ENCODE peak calls at places on chromosomes 7 and 10, in seven cellular contexts. E is M059J; X is neuronal stem cell; S is SK-MEL-5; F is activated CD4-positive, alpha-beta memory T cell treated with anti-CD3 and anti-CD28 coated beads, Interleukin-2, amount 10 ng/mL, durations not matched to agents 7 days and 5 days; M is memory B cell; W is uterus. L is an unnamed sample.

GRCh38 chr10:123965973-123966895 is 74.6 kb upstream of the CPXM2 start:
- DNase-seq in E (no peak), X (no peak), S (no peak), F (no peak), M (no peak), W (no peak), L (no peak)

GRCh38 chr10:113131611-113132330 is 181.7 kb downstream of the TCF7L2 start:
- DNase-seq in E (peak), X (no peak), S (no peak), F (no peak), M (no peak), W (peak), L (no peak)

GRCh38 chr10:73848821-73849489 is 25.4 kb downstream of the CAMK2G start:
- DNase-seq in E (peak), X (peak), S (peak), F (peak), M (peak), W (peak), L (peak)

GRCh38 chr7:106175507-106175906 is 63.4 kb upstream of the SYPL1 start:
- DNase-seq in E (no peak), X (no peak), S (no peak), F (no peak), M (no peak), W (no peak), L (no peak)

GRCh38 chr10:70809011-70809611 is 6.6 kb upstream of the SGPL1 start:
- DNase-seq in E (peak), X (no peak), S (no peak), F (no peak), M (no peak), W (no peak), L (no peak)

GRCh38 chr10:94546616-94547175 is 1.1 kb downstream of the HELLS start:
- DNase-seq in E (peak), X (no peak), S (no peak), F (no peak), M (no peak), W (no peak), L (no peak)

GRCh38 chr10:92695679-92696605 is 6.2 kb downstream of the HHEX start:
- DNase-seq in E (peak), X (peak), S (no peak), F (no peak), M (no peak), W (no peak), L (no peak)

GRCh38 chr7:102912742-102913141 is at the start of gene LRRC17:
- DNase-seq in E (peak), X (no peak), S (no peak), F (no peak), M (no peak), W (no peak), L (no peak)

L was measured in AML-193.